ENCODE peak calls at places on chromosome X, in seven cellular contexts. H is NCI-H774, F is RWPE1, G is left cardiac atrium, E is prostate gland, C is osteoblast, P is T-helper 17 cell. N is an unnamed sample.

GRCh38 chrX:47283015-47283771 is 50.4 kb downstream of the USP11 start:
- DNase-seq in P (no peak), E (peak; percentile 3), F (no peak), G (peak; percentile 33), C (peak; percentile 26), H (peak; percentile 18), N (no peak)

GRCh38 chrX:137427061-137427778 is 138.7 kb upstream of the ZIC3 start:
- DNase-seq in C (no peak), F (no peak), H (peak; percentile 26), P (no peak), G (no peak), E (no peak), N (no peak)

GRCh38 chrX:53251307-53251706 is 26.3 kb upstream of the KDM5C start:
- DNase-seq in F (no peak), C (no peak), H (no peak), E (no peak), P (no peak), G (no peak), N (no peak)

GRCh38 chrX:28920554-28920953 is 333.3 kb downstream of the IL1RAPL1 start:
- DNase-seq in P (no peak), F (no peak), G (no peak), H (peak; percentile 80), E (no peak), C (no peak), N (peak; percentile 47)

GRCh38 chrX:151713859-151714258 is 2.0 kb upstream of the FATE1 start:
- DNase-seq in C (no peak), E (no peak), H (no peak), G (no peak), F (peak; percentile 10), P (no peak), N (no peak)

GRCh38 chrX:72123471-72124185 is 8.1 kb downstream of the RTL5 start:
- DNase-seq in E (no peak), H (no peak), C (peak; percentile 51), G (peak; percentile 64), P (no peak), F (no peak), N (no peak)

GRCh38 chrX:87895421-87895820 is 377.8 kb downstream of the KLHL4 start:
- DNase-seq in C (no peak), G (no peak), F (no peak), P (no peak), E (no peak), H (no peak), N (no peak)

GRCh38 chrX:63434665-63435064 is 83.5 kb upstream of the SPIN4 start:
- DNase-seq in G (no peak), P (no peak), C (no peak), F (peak; percentile 62), H (no peak), E (peak; percentile 40), N (no peak)

GRCh38 chrX:38552721-38553120 is 8.6 kb upstream of the TSPAN7 start:
- DNase-seq in H (no peak), F (no peak), E (no peak), P (no peak), G (no peak), C (no peak), N (no peak)

GRCh38 chrX:142156567-142156966 is 48.5 kb downstream of the MAGEC2 start:
- DNase-seq in F (no peak), C (no peak), H (no peak), G (no peak), E (no peak), P (no peak), N (no peak)

GRCh38 chrX:11533211-11533651 is 132.5 kb downstream of the ARHGAP6 start:
- DNase-seq in G (no peak), H (peak; percentile 60), E (peak; percentile 5), P (no peak), F (peak; percentile 53), C (peak; percentile 30), N (peak; percentile 30)

GRCh38 chrX:132292753-132293152 is 73.5 kb upstream of the RAP2C start:
- DNase-seq in G (no peak), F (peak; percentile 28), E (peak; percentile 6), P (no peak), C (peak; percentile 82), H (no peak), N (no peak)

GRCh38 chrX:74343327-74343969 is 39.5 kb downstream of the ZCCHC13 start:
- DNase-seq in F (no peak), E (no peak), P (no peak), H (no peak), C (no peak), G (no peak), N (no peak)

GRCh38 chrX:129965166-129965565 is 17.3 kb upstream of the BCORL1 start:
- DNase-seq in F (no peak), C (peak; percentile 19), G (no peak), P (no peak), H (no peak), E (no peak), N (no peak)

GRCh38 chrX:120769576-120770341 is 105.9 kb downstream of the CT47B1 start:
- DNase-seq in E (peak; percentile 6), F (peak; percentile 26), C (no peak), G (no peak), P (no peak), H (peak; percentile 54), N (no peak)

GRCh38 chrX:41441934-41442823 is 5.0 kb upstream of the NYX start:
- DNase-seq in C (peak; percentile 94), G (peak; percentile 91), F (peak; percentile 87), P (peak; percentile 83), H (peak; percentile 72), E (peak; percentile 60), N (peak; percentile 57)

GRCh38 chrX:65677954-65678469 is 10.6 kb downstream of the MSN start:
- DNase-seq in E (peak; percentile 5), C (no peak), P (no peak), H (no peak), F (peak; percentile 69), G (peak; percentile 50), N (no peak)

GRCh38 chrX:84187501-84188319 is at the start of gene RPS6KA6:
- DNase-seq in G (peak; percentile 30), C (peak; percentile 74), F (no peak), H (peak; percentile 52), E (peak; percentile 22), P (no peak), N (peak; percentile 12)

GRCh38 chrX:47143894-47144625 is 442 bp downstream of the NDUFB11 start:
- DNase-seq in P (peak; percentile 17), G (peak; percentile 39), H (no peak), F (peak; percentile 55), C (peak; percentile 88), E (peak; percentile 6), N (no peak)

GRCh38 chrX:135395064-135395463 is 26.7 kb upstream of the SMIM10L2A start:
- DNase-seq in P (no peak), E (no peak), H (no peak), C (no peak), F (no peak), G (no peak), N (no peak)

N was measured in NCI-H2107.